ENCODE peak calls at places on chromosomes 12 and 14, in ten cellular contexts. Y is foreskin fibroblast; D is GM04503; R is foreskin keratinocyte; S is activated gamma-delta T cell treated with anti-CD3 and anti-CD28 coated beads, Interleukin-2, amount 50 U/mL, for 16 hours; M is AG04450; C is hypothalamus; W is lower leg skin; U is DMS53; T is AML-193. X is an unnamed sample.

GRCh38 chr12:63132201-63132600 is 18.8 kb downstream of the AVPR1A start:
- DNase-seq in R (no peak), U (no peak), S (no peak), M (no peak), Y (no peak), T (no peak), C (no peak), D (no peak), W (no peak), X (no peak)

GRCh38 chr12:83172441-83172840 is 485.7 kb downstream of the TMTC2 start:
- DNase-seq in T (no peak), D (no peak), C (no peak), M (no peak), W (no peak), U (no peak), S (no peak), R (no peak), Y (no peak), X (no peak)

GRCh38 chr14:22558221-22558913 is 30.7 kb downstream of the DAD1 start:
- DNase-seq in R (no peak), T (no peak), S (peak; percentile 49), U (no peak), M (no peak), Y (no peak), C (no peak), D (no peak), W (no peak), X (no peak)

GRCh38 chr12:121669525-121669908 is at the start of gene MORN3:
- DNase-seq in S (no peak), C (no peak), U (no peak), T (no peak), M (no peak), R (no peak), W (no peak), Y (no peak), D (no peak), X (no peak)

GRCh38 chr12:89859513-89860220 is 151.0 kb upstream of the ATP2B1 start:
- DNase-seq in S (no peak), D (no peak), W (no peak), U (no peak), R (no peak), T (no peak), Y (peak; percentile 13), C (no peak), M (no peak), X (no peak)

GRCh38 chr14:34038358-34039057 is 87.6 kb upstream of the EGLN3 start:
- DNase-seq in S (no peak), R (no peak), D (no peak), T (no peak), Y (no peak), U (peak; percentile 58), C (no peak), M (no peak), W (no peak), X (no peak)

GRCh38 chr12:2902287-2902880 is 11.7 kb downstream of the TULP3 start:
- DNase-seq in Y (no peak), T (no peak), U (no peak), R (no peak), C (peak; percentile 59), S (no peak), W (no peak), D (no peak), M (no peak), X (no peak)

GRCh38 chr14:92657457-92658142 is 90.8 kb downstream of the LGMN start:
- DNase-seq in C (no peak), R (no peak), U (no peak), M (no peak), S (no peak), Y (no peak), W (peak; percentile 93), D (no peak), T (peak; percentile 33), X (no peak)

GRCh38 chr14:29724991-29725390 is 202.7 kb downstream of the PRKD1 start:
- DNase-seq in D (no peak), U (peak; percentile 45), Y (peak; percentile 41), S (no peak), M (no peak), W (no peak), R (no peak), C (no peak), T (no peak), X (no peak)

GRCh38 chr12:56995201-56995929 is 11.0 kb downstream of the ZBTB39 start:
- DNase-seq in M (no peak), U (no peak), D (no peak), W (peak; percentile 81), T (no peak), R (no peak), C (no peak), Y (no peak), S (no peak), X (no peak)

GRCh38 chr12:111597731-111598636 is 1.1 kb downstream of the ATXN2 start:
- DNase-seq in U (peak; percentile 77), C (peak; percentile 22), W (peak; percentile 90), D (no peak), M (no peak), Y (no peak), S (peak; percentile 6), T (no peak), R (no peak), X (peak; percentile 37)

GRCh38 chr12:92444763-92445162 is 258.0 kb upstream of the PLEKHG7 start:
- DNase-seq in T (no peak), M (no peak), Y (no peak), D (no peak), S (no peak), U (no peak), R (no peak), W (no peak), C (no peak), X (no peak)

GRCh38 chr14:65167072-65167645 is 64.8 kb upstream of the MAX start:
- DNase-seq in W (no peak), M (no peak), D (no peak), R (no peak), T (no peak), C (no peak), U (no peak), S (no peak), Y (no peak), X (no peak)

GRCh38 chr12:47276253-47277070 is 196.7 kb upstream of the AMIGO2 start:
- DNase-seq in D (no peak), T (peak; percentile 73), S (peak; percentile 38), W (no peak), C (no peak), M (no peak), R (peak; percentile 92), Y (no peak), U (peak; percentile 77), X (no peak)

GRCh38 chr12:17588968-17589367 is 501.0 kb downstream of the RERGL start:
- DNase-seq in M (no peak), C (no peak), W (no peak), Y (no peak), S (no peak), R (no peak), T (peak; percentile 32), D (no peak), U (peak; percentile 93), X (peak; percentile 22)

GRCh38 chr12:19234991-19235876 is 105.7 kb downstream of the PLEKHA5 start:
- DNase-seq in R (no peak), M (no peak), T (no peak), Y (no peak), U (no peak), W (no peak), D (no peak), C (no peak), S (no peak), X (no peak)